ENCODE peak calls at places on chromosome 22, in four cellular contexts. A is tibial artery, X is brain microvascular endothelial cell, D is lower lobe of right lung. B is an unnamed sample.

GRCh38 chr22:48607901-48608650 is 1219.6 kb downstream of the BRD1 start:
- DNase-seq in A (no peak), X (no peak), D (no peak), B (no peak)

GRCh38 chr22:25202290-25202921 is 2.7 kb downstream of the CRYBB3 start:
- DNase-seq in A (peak), X (peak), D (peak), B (no peak)

GRCh38 chr22:47656806-47657205 is 894.4 kb downstream of the TBC1D22A start:
- DNase-seq in A (no peak), X (no peak), D (no peak), B (no peak)

GRCh38 chr22:44151661-44152060 is 29.1 kb upstream of the PARVG start:
- DNase-seq in A (no peak), X (peak), D (no peak), B (no peak)

GRCh38 chr22:25067851-25068421 is 115.4 kb downstream of the KIAA1671 start:
- DNase-seq in A (peak), X (no peak), D (peak), B (peak)

GRCh38 chr22:22074634-22075381 is 92.2 kb upstream of the TOP3B start:
- DNase-seq in A (no peak), X (no peak), D (no peak), B (no peak)

GRCh38 chr22:44003776-44004460 is 20.2 kb upstream of the PARVB start:
- DNase-seq in A (no peak), X (no peak), D (peak), B (no peak)

GRCh38 chr22:30843245-30843644 is 125.3 kb downstream of the MORC2 start:
- DNase-seq in A (no peak), X (no peak), D (no peak), B (no peak)

GRCh38 chr22:17057959-17058814 is 26.6 kb upstream of the IL17RA start:
- DNase-seq in A (peak), X (peak), D (peak), B (no peak)

GRCh38 chr22:32480238-32480637 is 5.6 kb downstream of the FBXO7 start:
- DNase-seq in A (no peak), X (no peak), D (no peak), B (no peak)

GRCh38 chr22:42617155-42617983 is 2.7 kb upstream of the POLDIP3 start:
- DNase-seq in A (no peak), X (no peak), D (no peak), B (no peak)

GRCh38 chr22:49258107-49259010 is 569.3 kb downstream of the BRD1 start:
- DNase-seq in A (peak), X (no peak), D (no peak), B (no peak)

GRCh38 chr22:33922268-33922667 is 2.0 kb upstream of the LARGE1 start:
- DNase-seq in A (peak), X (peak), D (no peak), B (no peak)

GRCh38 chr22:17990942-17991341 is 33.4 kb downstream of the MICAL3 start:
- DNase-seq in A (no peak), X (no peak), D (no peak), B (no peak)

GRCh38 chr22:22702159-22702873 is 57.9 kb downstream of the GGTLC2 start:
- DNase-seq in A (no peak), X (no peak), D (no peak), B (peak)

GRCh38 chr22:31055322-31056159 is 25.6 kb upstream of the SMTN start:
- DNase-seq in A (peak), X (peak), D (peak), B (peak)

GRCh38 chr22:42648368-42649260 is 578 bp downstream of the CYB5R3 start:
- DNase-seq in A (peak), X (no peak), D (peak), B (no peak)

GRCh38 chr22:30830907-30831306 is 136.2 kb downstream of the OSBP2 start:
- DNase-seq in A (no peak), X (peak), D (no peak), B (peak)

GRCh38 chr22:31081963-31082605 is 966 bp downstream of the SMTN start:
- DNase-seq in A (no peak), X (peak), D (no peak), B (peak)

GRCh38 chr22:49370841-49371301 is 456.8 kb downstream of the BRD1 start:
- DNase-seq in A (no peak), X (no peak), D (peak), B (peak)

GRCh38 chr22:42280140-42280539 is 9.7 kb upstream of the TCF20 start:
- DNase-seq in A (no peak), X (no peak), D (no peak), B (no peak)

GRCh38 chr22:23925020-23925606 is 30.9 kb downstream of the MIF start:
- DNase-seq in A (no peak), X (no peak), D (no peak), B (no peak)

GRCh38 chr22:42817556-42817955 is 39.5 kb downstream of the ARFGAP3 start:
- DNase-seq in A (no peak), X (no peak), D (no peak), B (no peak)

GRCh38 chr22:48993655-48994054 is 834.0 kb downstream of the BRD1 start:
- DNase-seq in A (no peak), X (no peak), D (no peak), B (no peak)

GRCh38 chr22:49192857-49193250 is 634.8 kb downstream of the BRD1 start:
- DNase-seq in A (no peak), X (no peak), D (no peak), B (no peak)

GRCh38 chr22:29195118-29195963 is 10.4 kb upstream of the EMID1 start:
- DNase-seq in A (no peak), X (no peak), D (no peak), B (no peak)

GRCh38 chr22:47593911-47594311 is 831.5 kb downstream of the TBC1D22A start:
- DNase-seq in A (peak), X (no peak), D (no peak), B (no peak)

GRCh38 chr22:49957826-49958461 is 2.6 kb upstream of the PIM3 start:
- DNase-seq in A (no peak), X (no peak), D (peak), B (no peak)

GRCh38 chr22:42962295-42963230 is 52.4 kb downstream of the PACSIN2 start:
- DNase-seq in A (no peak), X (no peak), D (peak), B (no peak)

GRCh38 chr22:25839755-25840154 is 97.8 kb downstream of the MYO18B start:
- DNase-seq in A (no peak), X (no peak), D (no peak), B (peak)

DNA sequence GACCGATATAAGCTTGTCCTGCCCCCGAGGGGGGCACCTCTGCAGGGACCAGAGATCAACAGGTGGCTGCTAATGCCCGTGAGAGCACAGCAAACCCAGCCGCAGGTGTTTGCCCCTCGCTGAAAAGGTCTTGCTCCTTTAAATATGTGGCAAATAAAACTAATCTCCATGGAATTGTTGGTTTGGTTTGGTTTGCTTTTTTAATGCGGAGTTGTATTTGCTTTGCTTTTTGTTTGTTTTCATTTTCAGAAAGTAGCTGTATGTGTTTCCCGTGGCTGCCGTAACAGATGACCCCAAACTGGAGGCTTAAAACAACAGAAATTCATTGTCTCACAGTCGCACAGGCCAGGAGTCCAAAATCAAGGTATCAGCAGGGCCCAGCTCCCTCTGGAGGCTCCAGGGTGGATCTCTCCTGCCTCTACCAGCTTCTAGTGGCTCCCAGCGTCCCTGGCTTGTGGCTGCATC is 93.0 kb downstream of the CELSR1 start:
- DNase-seq in A (no peak), X (no peak), D (no peak), B (no peak)
- TF ChIP-seq CTCF in A (no peak), X (peak), D (no peak), B (no peak)

GRCh38 chr22:40499187-40499753 is 128.9 kb downstream of the SGSM3 start:
- DNase-seq in A (peak), X (peak), D (no peak), B (no peak)
- H3K4me3 ChIP-seq in A (no peak), X (no peak), D (no peak), B (peak)

GRCh38 chr22:27723150-27723549 is 78.4 kb downstream of the MN1 start:
- DNase-seq in A (no peak), X (no peak), D (no peak), B (no peak)
- TF ChIP-seq CTCF in A (no peak), X (no peak), D (no peak), B (no peak)

DNA sequence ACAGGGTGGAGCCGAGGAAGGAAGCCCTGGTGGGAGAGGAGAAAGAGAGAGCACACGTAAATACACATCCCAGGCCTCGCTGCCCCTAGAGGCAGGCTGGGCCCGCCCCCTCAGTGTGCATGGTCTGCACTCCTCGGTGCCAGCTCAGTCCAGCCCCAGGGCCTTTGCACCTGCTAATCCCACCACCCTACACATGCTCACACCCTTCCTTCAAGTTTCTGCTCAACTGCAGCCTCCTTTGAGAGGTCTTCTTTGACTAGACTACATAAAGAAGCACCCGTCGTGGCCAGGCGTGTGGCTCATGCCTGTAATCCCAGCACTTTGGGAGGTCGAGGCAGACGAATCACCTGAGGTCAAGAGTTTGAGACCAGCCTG is 5.5 kb downstream of the IL2RB start:
- DNase-seq in A (no peak), X (no peak), D (no peak), B (no peak)
- H3K4me3 ChIP-seq in A (no peak), X (no peak), D (no peak), B (no peak)

GRCh38 chr22:39233736-39234120 is 11.1 kb downstream of the PDGFB start:
- DNase-seq in A (no peak), X (no peak), D (no peak), B (no peak)
- TF ChIP-seq CTCF in A (no peak), X (no peak), D (no peak), B (no peak)

DNA sequence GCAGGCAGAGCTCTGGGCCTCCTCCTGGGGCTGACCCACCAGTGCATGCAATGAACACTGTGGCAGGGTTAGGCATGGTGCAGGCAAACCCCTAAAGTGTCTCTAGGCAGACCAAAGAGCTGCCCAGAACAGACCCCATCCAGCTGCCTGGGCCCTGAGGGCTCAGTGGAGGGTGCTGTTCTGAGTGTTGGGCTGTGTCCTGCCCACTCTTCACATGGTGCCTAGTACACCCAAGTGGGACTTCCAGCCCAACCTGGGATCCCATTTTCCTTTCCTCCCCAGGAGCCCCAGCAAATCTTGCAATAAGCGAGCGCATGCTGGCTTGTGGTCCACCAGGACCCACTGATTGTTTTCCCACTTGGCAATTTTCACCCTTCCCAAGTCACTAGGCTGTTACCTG is 26.4 kb downstream of the ARVCF start:
- DNase-seq in A (no peak), X (no peak), D (no peak), B (no peak)
- H3K4me3 ChIP-seq in A (no peak), X (no peak), D (no peak), B (no peak)

DNA sequence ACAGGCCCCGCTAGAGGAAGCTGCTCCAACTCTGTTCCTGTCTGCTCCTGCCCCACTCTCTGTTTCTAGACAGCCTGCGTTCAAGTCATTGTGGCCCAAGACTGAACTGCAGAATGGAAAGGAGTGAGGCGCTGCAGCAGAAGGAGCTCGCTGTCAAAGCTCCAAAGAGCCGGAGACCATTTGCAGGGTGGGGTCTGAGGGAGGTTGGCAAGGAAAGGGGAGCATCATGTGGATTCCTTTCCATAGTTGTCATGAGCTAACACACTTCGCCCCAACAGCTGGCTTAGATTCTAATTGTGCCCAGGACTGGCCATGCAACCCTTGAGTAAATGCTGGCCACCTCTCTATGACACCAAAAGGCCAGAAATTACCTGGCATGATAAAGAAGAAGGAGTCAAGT is 18.7 kb downstream of the APOL4 start:
- DNase-seq in A (no peak), X (no peak), D (no peak), B (no peak)
- TF ChIP-seq CTCF in A (no peak), X (no peak), D (no peak), B (no peak)

B was measured in coronary artery.